ENCODE peak calls at places on chromosome 17, in eight cellular contexts. One of them, this sample, is unnamed.

GRCh38 chr17:49969134-49969759 is at the start of gene DLX4:
- DNase-seq in activated naive CD8-positive, alpha-beta T cell treated with anti-CD3 and anti-CD28 coated beads for 36 hours: no peak
- DNase-seq in hypothalamus: no peak
- DNase-seq in GM04504: no peak
- DNase-seq in Daoy: no peak
- DNase-seq in NCI-H1105: no peak
- DNase-seq in non-pigmented ciliary epithelial cell: no peak
- DNase-seq in posterior cingulate gyrus: no peak
- DNase-seq in this sample: peak; percentile 99

GRCh38 chr17:42675348-42675983 is 1.3 kb downstream of the PLEKHH3 start:
- DNase-seq in activated naive CD8-positive, alpha-beta T cell treated with anti-CD3 and anti-CD28 coated beads for 36 hours: no peak
- DNase-seq in hypothalamus: no peak
- DNase-seq in GM04504: no peak
- DNase-seq in Daoy: no peak
- DNase-seq in NCI-H1105: peak; percentile 65
- DNase-seq in non-pigmented ciliary epithelial cell: no peak
- DNase-seq in posterior cingulate gyrus: no peak
- DNase-seq in this sample: no peak

GRCh38 chr17:78120971-78121800 is 7.4 kb downstream of the TMC6 start:
- DNase-seq in activated naive CD8-positive, alpha-beta T cell treated with anti-CD3 and anti-CD28 coated beads for 36 hours: peak; percentile 65
- DNase-seq in hypothalamus: no peak
- DNase-seq in GM04504: no peak
- DNase-seq in Daoy: no peak
- DNase-seq in NCI-H1105: no peak
- DNase-seq in non-pigmented ciliary epithelial cell: no peak
- DNase-seq in posterior cingulate gyrus: no peak
- DNase-seq in this sample: no peak

GRCh38 chr17:17669081-17669850 is 12.0 kb upstream of the RAI1 start:
- DNase-seq in activated naive CD8-positive, alpha-beta T cell treated with anti-CD3 and anti-CD28 coated beads for 36 hours: no peak
- DNase-seq in hypothalamus: no peak
- DNase-seq in GM04504: no peak
- DNase-seq in Daoy: peak; percentile 76
- DNase-seq in NCI-H1105: no peak
- DNase-seq in non-pigmented ciliary epithelial cell: no peak
- DNase-seq in posterior cingulate gyrus: no peak
- DNase-seq in this sample: no peak

GRCh38 chr17:76248013-76248782 is 7.9 kb upstream of the RNF157 start:
- DNase-seq in activated naive CD8-positive, alpha-beta T cell treated with anti-CD3 and anti-CD28 coated beads for 36 hours: no peak
- DNase-seq in hypothalamus: no peak
- DNase-seq in GM04504: no peak
- DNase-seq in Daoy: no peak
- DNase-seq in NCI-H1105: no peak
- DNase-seq in non-pigmented ciliary epithelial cell: no peak
- DNase-seq in posterior cingulate gyrus: no peak
- DNase-seq in this sample: no peak

GRCh38 chr17:29155235-29155965 is 24.8 kb downstream of the MYO18A start:
- DNase-seq in activated naive CD8-positive, alpha-beta T cell treated with anti-CD3 and anti-CD28 coated beads for 36 hours: peak; percentile 75
- DNase-seq in hypothalamus: peak; percentile 39
- DNase-seq in GM04504: no peak
- DNase-seq in Daoy: peak; percentile 92
- DNase-seq in NCI-H1105: no peak
- DNase-seq in non-pigmented ciliary epithelial cell: no peak
- DNase-seq in posterior cingulate gyrus: no peak
- DNase-seq in this sample: peak; percentile 89

GRCh38 chr17:22337467-22337866 is 645.1 kb downstream of the KCNJ18 start:
- DNase-seq in activated naive CD8-positive, alpha-beta T cell treated with anti-CD3 and anti-CD28 coated beads for 36 hours: no peak
- DNase-seq in hypothalamus: no peak
- DNase-seq in GM04504: no peak
- DNase-seq in Daoy: peak; percentile 5
- DNase-seq in NCI-H1105: no peak
- DNase-seq in non-pigmented ciliary epithelial cell: no peak
- DNase-seq in posterior cingulate gyrus: no peak
- DNase-seq in this sample: no peak

GRCh38 chr17:63950940-63951907 is 19.1 kb upstream of the CD79B start:
- DNase-seq in activated naive CD8-positive, alpha-beta T cell treated with anti-CD3 and anti-CD28 coated beads for 36 hours: no peak
- DNase-seq in hypothalamus: no peak
- DNase-seq in GM04504: no peak
- DNase-seq in Daoy: no peak
- DNase-seq in NCI-H1105: no peak
- DNase-seq in non-pigmented ciliary epithelial cell: no peak
- DNase-seq in posterior cingulate gyrus: no peak
- DNase-seq in this sample: peak; percentile 67

GRCh38 chr17:57943645-57944044 is 11.6 kb downstream of the CUEDC1 start:
- DNase-seq in activated naive CD8-positive, alpha-beta T cell treated with anti-CD3 and anti-CD28 coated beads for 36 hours: no peak
- DNase-seq in hypothalamus: no peak
- DNase-seq in GM04504: no peak
- DNase-seq in Daoy: no peak
- DNase-seq in NCI-H1105: no peak
- DNase-seq in non-pigmented ciliary epithelial cell: no peak
- DNase-seq in posterior cingulate gyrus: no peak
- DNase-seq in this sample: no peak

GRCh38 chr17:80783461-80783860 is 208.2 kb upstream of the CHMP6 start:
- DNase-seq in activated naive CD8-positive, alpha-beta T cell treated with anti-CD3 and anti-CD28 coated beads for 36 hours: no peak
- DNase-seq in hypothalamus: no peak
- DNase-seq in GM04504: no peak
- DNase-seq in Daoy: no peak
- DNase-seq in NCI-H1105: no peak
- DNase-seq in non-pigmented ciliary epithelial cell: no peak
- DNase-seq in posterior cingulate gyrus: no peak
- DNase-seq in this sample: no peak